ENCODE peak calls at places on chromosomes 13 and 19, in seven cellular contexts. D is BJ, E is mesothelial cell of epicardium, O is K562, Z is GM12865, N is NCI-H1694 treated with DMSO at 0.1 percent for 48 hours, F is LHCN-M2. U is an unnamed sample.

GRCh38 chr13:99214232-99214631 is 13.6 kb downstream of the UBAC2 start:
- DNase-seq in N (no peak), D (no peak), Z (peak; percentile 61), E (no peak), F (no peak), O (no peak), U (no peak)

GRCh38 chr13:111906816-111907215 is 160.1 kb upstream of the SOX1 start:
- DNase-seq in F (no peak), E (peak; percentile 26), O (no peak), D (no peak), N (no peak), Z (no peak), U (no peak)

GRCh38 chr19:13018037-13018914 is 23.0 kb downstream of the NFIX start:
- DNase-seq in E (no peak), D (no peak), F (no peak), N (peak; percentile 18), Z (no peak), O (peak; percentile 50), U (no peak)

GRCh38 chr19:35549174-35549788 is 3.9 kb downstream of the TMEM147 start:
- DNase-seq in O (peak; percentile 84), Z (peak; percentile 78), E (peak; percentile 70), N (peak; percentile 64), D (no peak), F (peak; percentile 48), U (peak; percentile 68)

GRCh38 chr19:14480695-14481069 is 5.5 kb upstream of the PTGER1 start:
- DNase-seq in N (no peak), E (no peak), Z (no peak), O (no peak), F (no peak), D (no peak), U (no peak)

GRCh38 chr13:76289558-76289957 is 596.6 kb downstream of the KCTD12 start:
- DNase-seq in E (no peak), D (no peak), O (no peak), Z (no peak), F (peak; percentile 31), N (peak; percentile 75), U (no peak)

GRCh38 chr19:2171349-2172145 is 7.8 kb downstream of the DOT1L start:
- DNase-seq in D (no peak), O (peak; percentile 86), F (no peak), Z (peak; percentile 95), E (no peak), N (no peak), U (peak; percentile 45)

GRCh38 chr19:11098861-11099260 is 9.6 kb downstream of the LDLR start:
- DNase-seq in O (no peak), D (no peak), F (no peak), E (no peak), N (no peak), Z (no peak), U (no peak)

GRCh38 chr19:1680976-1681375 is 28.6 kb upstream of the TCF3 start:
- DNase-seq in E (no peak), N (no peak), F (no peak), O (no peak), Z (no peak), D (no peak), U (no peak)

GRCh38 chr13:43816401-43816889 is 29.7 kb upstream of the ENOX1 start:
- DNase-seq in N (no peak), D (no peak), E (no peak), F (no peak), O (no peak), Z (no peak), U (no peak)

GRCh38 chr13:21661097-21661496 is 9.8 kb upstream of the FGF9 start:
- DNase-seq in Z (no peak), O (no peak), F (no peak), N (no peak), E (no peak), D (no peak), U (no peak)

GRCh38 chr13:29589234-29589633 is 6.3 kb downstream of the SLC7A1 start:
- DNase-seq in N (no peak), D (no peak), F (peak; percentile 22), E (no peak), O (no peak), Z (no peak), U (peak; percentile 78)

GRCh38 chr19:47399198-47399597 is 20.1 kb downstream of the MEIS3 start:
- DNase-seq in N (no peak), E (no peak), F (no peak), Z (no peak), O (no peak), D (no peak), U (no peak)

GRCh38 chr13:49320975-49321374 is 73.2 kb downstream of the CDADC1 start:
- DNase-seq in F (no peak), Z (no peak), E (no peak), O (no peak), D (no peak), N (no peak), U (no peak)

GRCh38 chr13:45678282-45678681 is 23.8 kb upstream of the CBY2 start:
- DNase-seq in F (no peak), O (no peak), N (no peak), D (no peak), E (no peak), Z (no peak), U (no peak)

GRCh38 chr13:97460004-97460756 is 26.2 kb downstream of the RAP2A start:
- DNase-seq in O (no peak), F (no peak), N (no peak), D (no peak), Z (peak; percentile 91), E (no peak), U (no peak)

GRCh38 chr13:102452831-102453230 is 51.0 kb upstream of the FGF14 start:
- DNase-seq in E (no peak), Z (no peak), N (no peak), O (no peak), F (no peak), D (no peak), U (no peak)

GRCh38 chr13:31476753-31477152 is 262.6 kb upstream of the RXFP2 start:
- DNase-seq in Z (no peak), E (no peak), N (no peak), F (peak; percentile 70), O (no peak), D (no peak), U (no peak)

GRCh38 chr13:47287291-47287751 is 390.5 kb upstream of the HTR2A start:
- DNase-seq in D (no peak), E (no peak), Z (no peak), F (peak; percentile 67), N (no peak), O (no peak), U (peak; percentile 15)

GRCh38 chr13:95067303-95067702 is 233.9 kb downstream of the ABCC4 start:
- DNase-seq in E (no peak), O (no peak), D (no peak), F (peak; percentile 5), Z (no peak), N (no peak), U (peak; percentile 7)

U was measured in RPMI7951.